ENCODE peak calls at places on chromosome 14, in five cellular contexts. C is AG04450, J is spleen, H is adipocyte, M is lower lobe of right lung. X is an unnamed sample.

GRCh38 chr14:75711134-75711795 is 50.2 kb downstream of the TTLL5 start:
- DNase-seq in C (peak), J (no peak), H (peak), M (no peak), X (no peak)

GRCh38 chr14:26995301-26995700 is 397.5 kb upstream of the NOVA1 start:
- DNase-seq in C (no peak), J (no peak), H (no peak), M (no peak), X (no peak)

GRCh38 chr14:93648440-93649168 is 139.7 kb downstream of the PRIMA1 start:
- DNase-seq in C (no peak), J (no peak), H (peak), M (no peak), X (no peak)

GRCh38 chr14:104650981-104651875 is 38.2 kb upstream of the INF2 start:
- DNase-seq in C (no peak), J (no peak), H (no peak), M (no peak), X (no peak)

GRCh38 chr14:96445844-96446710 is 54.1 kb downstream of the AK7 start:
- DNase-seq in C (no peak), J (no peak), H (no peak), M (no peak), X (no peak)

GRCh38 chr14:75234173-75234855 is 44.3 kb upstream of the FOS start:
- DNase-seq in C (peak), J (no peak), H (peak), M (peak), X (peak)

GRCh38 chr14:74804219-74804825 is 41.2 kb downstream of the YLPM1 start:
- DNase-seq in C (peak), J (no peak), H (peak), M (no peak), X (no peak)

GRCh38 chr14:56216631-56217379 is 98.6 kb downstream of the PELI2 start:
- DNase-seq in C (no peak), J (peak), H (peak), M (peak), X (peak)

GRCh38 chr14:75906680-75907280 is 75.0 kb downstream of the TGFB3 start:
- DNase-seq in C (peak), J (no peak), H (peak), M (no peak), X (peak)

GRCh38 chr14:21631084-21631483 is 3.7 kb downstream of the OR10G2 start:
- DNase-seq in C (no peak), J (no peak), H (no peak), M (no peak), X (no peak)

GRCh38 chr14:23242076-23242475 is 4.3 kb downstream of the RNF212B start:
- DNase-seq in C (no peak), J (no peak), H (no peak), M (no peak), X (no peak)

GRCh38 chr14:37122919-37123639 is 49.3 kb downstream of the SLC25A21 start:
- DNase-seq in C (no peak), J (no peak), H (no peak), M (no peak), X (no peak)
- H3K4me3 ChIP-seq in C (no peak), J (no peak), H (no peak), M (no peak), X (no peak)

GRCh38 chr14:33525626-33526025 is 425.2 kb downstream of the EGLN3 start:
- DNase-seq in C (no peak), J (no peak), H (no peak), M (no peak), X (no peak)
- H3K4me3 ChIP-seq in C (no peak), J (no peak), H (no peak), M (no peak), X (no peak)

DNA sequence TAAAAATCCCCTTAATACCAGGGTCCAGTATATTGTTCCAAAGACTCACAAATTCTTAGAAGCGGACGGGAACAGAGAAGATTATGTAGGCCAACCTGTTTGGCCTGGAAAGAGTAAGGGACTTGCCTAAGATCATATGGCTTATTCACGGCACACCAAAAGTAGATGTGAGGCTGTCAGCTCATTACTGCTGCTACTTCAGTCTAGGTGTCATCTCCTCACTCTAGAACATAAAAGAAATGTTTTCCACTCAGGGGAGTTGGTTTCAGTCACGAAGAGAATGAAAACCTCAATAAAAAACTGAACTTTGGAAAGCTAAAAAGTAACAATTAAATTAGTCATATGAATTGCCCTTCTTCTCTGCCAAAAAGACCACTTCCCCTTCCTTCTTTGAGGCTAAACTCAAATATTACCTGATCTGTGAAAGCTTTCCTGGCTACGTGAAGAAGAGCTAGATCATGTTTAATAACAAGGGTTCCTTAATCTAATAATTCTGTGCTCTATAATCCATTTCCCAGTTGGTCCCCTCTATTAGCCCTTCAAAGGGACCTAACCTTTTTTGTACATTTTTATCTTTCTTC is 710 bp upstream of the CEP128 start:
- DNase-seq in C (no peak), J (no peak), H (no peak), M (no peak), X (no peak)
- H3K4me3 ChIP-seq in C (peak), J (peak), H (peak), M (peak), X (peak)

GRCh38 chr14:54337314-54337713 is 59.5 kb upstream of the CDKN3 start:
- DNase-seq in C (no peak), J (no peak), H (no peak), M (no peak), X (no peak)
- H3K4me3 ChIP-seq in C (no peak), J (no peak), H (no peak), M (no peak), X (no peak)

DNA sequence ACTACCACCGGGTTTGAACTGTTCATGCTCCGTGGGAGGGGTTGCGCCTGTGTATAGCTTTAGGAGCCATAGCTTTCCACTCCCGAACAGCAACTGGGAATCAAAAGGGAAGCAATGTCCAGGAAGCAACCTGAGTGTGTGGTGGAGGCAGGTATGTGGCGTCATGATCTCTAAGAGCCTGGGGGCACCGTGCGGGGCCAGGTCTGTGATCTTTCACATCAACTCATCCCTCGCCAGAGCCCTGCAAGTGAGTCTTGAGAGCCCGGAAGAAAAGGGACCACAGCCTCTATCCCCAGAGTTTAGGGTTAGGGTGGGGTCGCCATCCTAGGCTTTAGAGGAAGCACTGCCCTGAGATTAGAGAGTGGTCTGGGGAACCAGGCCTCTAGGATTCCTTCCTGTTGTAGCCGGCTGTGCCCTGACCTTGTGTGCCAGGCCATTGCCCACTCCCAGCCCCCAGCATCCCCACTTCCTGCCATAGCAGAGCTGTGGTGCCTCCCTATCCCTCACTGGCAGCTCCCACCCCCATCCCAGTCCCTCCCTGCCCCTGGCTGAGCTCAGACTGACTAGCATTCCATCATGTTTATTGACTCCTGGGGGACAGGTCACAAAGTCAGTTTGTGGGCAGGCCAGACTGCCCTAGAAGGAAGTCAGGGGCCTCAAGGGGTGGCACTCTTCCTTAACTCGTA is 733 bp upstream of the ADCY4 start:
- DNase-seq in C (no peak), J (no peak), H (no peak), M (no peak), X (no peak)
- H3K4me3 ChIP-seq in C (no peak), J (no peak), H (no peak), M (peak), X (peak)

DNA sequence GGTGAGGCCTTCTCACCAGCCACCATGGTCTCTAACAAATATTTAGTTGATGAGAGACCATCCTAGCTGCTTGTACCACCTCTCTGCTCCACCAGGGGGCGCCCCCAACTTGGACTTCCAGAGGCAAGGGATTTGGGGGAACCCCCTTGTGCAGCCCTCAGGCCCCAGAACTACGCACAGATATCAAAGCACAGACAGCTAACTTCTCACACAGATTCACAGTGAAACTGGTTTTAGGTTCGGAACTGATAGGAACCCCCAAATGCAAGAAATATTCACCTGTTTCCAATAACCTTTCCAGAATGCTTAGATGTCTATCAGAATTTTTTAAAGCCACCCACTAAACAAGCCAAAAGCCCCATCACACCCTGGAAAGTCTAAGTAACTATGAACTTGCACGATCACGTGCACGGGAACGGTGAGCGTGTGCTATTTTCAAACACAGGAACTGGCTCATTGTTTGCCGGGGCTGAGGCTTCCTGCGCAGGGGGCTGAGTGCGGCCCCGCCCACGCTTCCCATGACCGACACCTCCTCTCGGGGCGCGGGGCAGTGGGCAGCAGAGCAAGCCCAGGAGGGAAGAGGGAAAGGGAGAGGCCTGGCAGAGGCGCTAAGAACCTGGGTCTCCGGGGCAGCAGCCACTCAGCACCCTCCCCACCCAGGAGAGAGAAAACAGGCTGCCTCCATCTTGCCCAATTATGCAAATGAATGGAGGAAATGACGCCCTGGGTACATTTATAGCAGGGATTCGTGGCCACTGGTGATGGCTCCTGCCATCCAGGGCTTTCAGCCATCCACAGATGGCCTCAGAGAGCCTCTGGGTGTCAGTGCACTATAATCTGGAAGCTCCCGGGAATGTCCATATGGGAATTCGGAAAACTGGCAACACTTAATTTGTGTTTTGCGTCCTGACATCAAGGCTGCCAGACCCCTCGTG is 79.4 kb upstream of the GPR68 start:
- DNase-seq in C (peak), J (peak), H (peak), M (peak), X (peak)
- H3K4me3 ChIP-seq in C (peak), J (peak), H (peak), M (peak), X (peak)

GRCh38 chr14:52546318-52546670 is 6.0 kb downstream of the TXNDC16 start:
- DNase-seq in C (no peak), J (no peak), H (no peak), M (no peak), X (no peak)
- H3K4me3 ChIP-seq in C (no peak), J (no peak), H (no peak), M (no peak), X (no peak)

X was measured in heart left ventricle.